ENCODE peak calls at places on chromosomes 6 and 20, in nine cellular contexts. Z, Y, B, F, W, Q, D, A and K are unnamed samples.

GRCh38 chr6:92126088-92126487 is 1293.3 kb downstream of the EPHA7 start:
- DNase-seq in Q (no peak), Z (no peak), D (no peak), W (peak), F (no peak), B (no peak), A (no peak), Y (no peak), K (no peak)

GRCh38 chr6:142821860-142822259 is 123.1 kb downstream of the HIVEP2 start:
- DNase-seq in A (no peak), F (peak), D (no peak), W (no peak), B (no peak), Q (no peak), Z (no peak), Y (no peak), K (no peak)

GRCh38 chr6:64217721-64218603 is 582.4 kb downstream of the PHF3 start:
- DNase-seq in D (no peak), W (no peak), Q (no peak), Y (peak), B (no peak), F (no peak), Z (no peak), A (no peak), K (no peak)

GRCh38 chr20:58555078-58555765 is 40.0 kb upstream of the APCDD1L start:
- DNase-seq in Q (no peak), F (peak), A (no peak), B (no peak), W (no peak), Y (peak), D (no peak), Z (no peak), K (no peak)

GRCh38 chr20:10508468-10509251 is 73.6 kb downstream of the SLX4IP start:
- DNase-seq in A (no peak), D (no peak), Q (no peak), Z (no peak), B (no peak), F (no peak), Y (no peak), W (no peak), K (no peak)

GRCh38 chr20:58755062-58755697 is 62.6 kb downstream of the NPEPL1 start:
- DNase-seq in F (no peak), B (no peak), Z (no peak), Y (no peak), D (no peak), A (no peak), W (no peak), Q (no peak), K (no peak)

GRCh38 chr20:62739067-62739466 is 30.4 kb downstream of the NTSR1 start:
- DNase-seq in F (peak), Y (no peak), Q (no peak), W (no peak), Z (no peak), D (peak), A (no peak), B (no peak), K (no peak)

GRCh38 chr6:7691675-7692452 is 34.0 kb upstream of the BMP6 start:
- DNase-seq in Z (no peak), D (no peak), W (peak), Q (no peak), A (no peak), F (no peak), B (no peak), Y (peak), K (no peak)

GRCh38 chr6:125717120-125717731 is 32.2 kb upstream of the HEY2 start:
- DNase-seq in Q (no peak), D (no peak), B (no peak), Z (no peak), F (no peak), W (no peak), Y (no peak), A (no peak), K (no peak)

GRCh38 chr6:117226778-117227177 is 38.6 kb upstream of the VGLL2 start:
- DNase-seq in Y (no peak), Q (no peak), B (no peak), Z (no peak), A (no peak), F (no peak), W (no peak), D (no peak), K (no peak)

GRCh38 chr6:42963855-42964605 is 3.5 kb downstream of the GNMT start:
- DNase-seq in W (peak), F (no peak), B (no peak), A (peak), Y (no peak), Q (no peak), D (no peak), Z (peak), K (no peak)

GRCh38 chr6:30873137-30873640 is 11.1 kb upstream of the DDR1 start:
- DNase-seq in Z (no peak), F (no peak), B (no peak), A (no peak), Y (no peak), D (no peak), W (no peak), Q (no peak), K (no peak)

GRCh38 chr6:37555040-37555781 is 55.5 kb upstream of the CCDC167 start:
- DNase-seq in B (no peak), Z (no peak), F (no peak), Y (no peak), A (no peak), W (no peak), D (no peak), Q (no peak), K (no peak)